ENCODE peak calls at places on chromosomes 2 and 18, in nine cellular contexts. H is upper lobe of left lung, D is MM.1S, J is pancreas, F is body of pancreas, Q is H9, E is esophagus squamous epithelium, L is aorta, X is left ventricle myocardium inferior. N is an unnamed sample.

GRCh38 chr2:137706786-137707613 is 257.3 kb upstream of the HNMT start:
- DNase-seq in H (no peak), Q (no peak), L (peak), F (peak), D (peak), X (no peak), E (no peak), J (peak), N (peak)

GRCh38 chr18:11183621-11184020 is 34.3 kb upstream of the PIEZO2 start:
- DNase-seq in J (no peak), Q (no peak), D (no peak), L (no peak), F (no peak), H (no peak), E (no peak), X (no peak), N (no peak)

GRCh38 chr2:54513364-54513715 is 57.2 kb downstream of the SPTBN1 start:
- DNase-seq in H (no peak), D (no peak), L (no peak), J (no peak), Q (no peak), E (no peak), F (no peak), X (no peak), N (no peak)

GRCh38 chr2:134320930-134321329 is 67.1 kb downstream of the MGAT5 start:
- DNase-seq in D (no peak), Q (no peak), E (no peak), L (peak), X (no peak), H (no peak), J (no peak), F (no peak), N (no peak)

GRCh38 chr2:232345251-232345650 is 33.3 kb upstream of the ALPP start:
- DNase-seq in E (no peak), L (peak), Q (no peak), X (no peak), F (no peak), J (peak), D (no peak), H (no peak), N (peak)

GRCh38 chr2:35510641-35511040 is 844.9 kb upstream of the CRIM1 start:
- DNase-seq in X (no peak), L (no peak), J (no peak), F (no peak), Q (no peak), D (no peak), E (no peak), H (no peak), N (no peak)

GRCh38 chr2:84302513-84303412 is 156.3 kb downstream of the SUCLG1 start:
- DNase-seq in Q (peak), J (no peak), L (no peak), F (peak), X (no peak), D (peak), E (no peak), H (no peak), N (no peak)

GRCh38 chr18:2164644-2165287 is 406.5 kb downstream of the METTL4 start:
- DNase-seq in D (no peak), E (no peak), X (no peak), F (no peak), J (no peak), L (no peak), Q (no peak), H (no peak), N (no peak)

GRCh38 chr2:101981066-101981465 is 10.7 kb upstream of the IL1R2 start:
- DNase-seq in L (no peak), F (peak), E (no peak), D (no peak), Q (no peak), H (no peak), X (no peak), J (no peak), N (no peak)

GRCh38 chr2:155357172-155357571 is 658.7 kb downstream of the KCNJ3 start:
- DNase-seq in F (no peak), L (no peak), X (no peak), H (no peak), J (no peak), D (no peak), Q (no peak), E (no peak), N (no peak)

GRCh38 chr2:164306872-164307271 is 314.4 kb downstream of the GRB14 start:
- DNase-seq in F (no peak), H (no peak), L (no peak), E (no peak), J (no peak), X (no peak), D (no peak), Q (no peak), N (no peak)

GRCh38 chr2:241754042-241754441 is 19.6 kb downstream of the D2HGDH start:
- DNase-seq in F (no peak), Q (no peak), J (no peak), X (no peak), E (no peak), H (no peak), D (no peak), L (no peak), N (no peak)

GRCh38 chr18:30486856-30487255 is 555.7 kb downstream of the DSC3 start:
- DNase-seq in X (no peak), H (no peak), J (no peak), Q (no peak), D (no peak), L (no peak), F (no peak), E (no peak), N (no peak)

GRCh38 chr2:138777996-138778395 is 2.2 kb downstream of the NXPH2 start:
- DNase-seq in E (no peak), X (no peak), H (no peak), F (no peak), D (no peak), Q (peak), L (no peak), J (no peak), N (no peak)

GRCh38 chr18:70132999-70133398 is 72.5 kb downstream of the RTTN start:
- DNase-seq in X (no peak), E (no peak), Q (no peak), D (no peak), L (no peak), J (no peak), H (no peak), F (peak), N (no peak)

GRCh38 chr2:122028371-122029102 is 273.1 kb downstream of the TSN start:
- DNase-seq in L (no peak), D (no peak), H (no peak), E (no peak), Q (no peak), F (no peak), J (no peak), X (no peak), N (no peak)

GRCh38 chr2:70519453-70519852 is 34.2 kb downstream of the TGFA start:
- DNase-seq in H (no peak), X (no peak), L (no peak), J (no peak), F (no peak), Q (no peak), E (no peak), D (no peak), N (no peak)

GRCh38 chr2:134268265-134268664 is 14.4 kb downstream of the MGAT5 start:
- DNase-seq in E (no peak), F (peak), L (no peak), H (no peak), D (no peak), Q (no peak), J (no peak), X (peak), N (no peak)

GRCh38 chr18:2971741-2972552 is 41.0 kb downstream of the LPIN2 start:
- DNase-seq in H (peak), L (no peak), X (peak), F (peak), E (no peak), D (no peak), J (no peak), Q (no peak), N (peak)

GRCh38 chr2:198098386-198098785 is 294.0 kb downstream of the PLCL1 start:
- DNase-seq in H (no peak), J (no peak), L (no peak), X (no peak), E (no peak), F (no peak), Q (no peak), D (no peak), N (no peak)

DNA sequence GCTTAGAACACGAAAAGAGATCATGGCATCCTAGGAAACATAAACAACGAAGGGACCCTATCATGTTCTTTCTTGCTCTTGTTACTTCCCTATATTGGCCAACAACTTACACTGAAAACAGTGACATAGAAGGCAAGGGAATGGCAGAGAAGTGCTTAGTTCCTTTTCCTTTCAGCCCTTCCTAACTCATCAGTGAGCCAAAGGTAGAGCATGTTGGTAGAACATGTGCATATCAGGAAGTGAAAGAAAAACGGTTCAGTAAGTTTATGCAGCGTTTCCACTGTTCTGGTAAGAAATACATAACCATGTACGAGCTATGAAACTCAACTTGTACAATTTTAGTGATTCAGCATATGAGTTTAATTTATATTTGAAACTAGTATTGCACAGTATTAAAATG is 21.7 kb downstream of the AKAIN1 start:
- DNase-seq in F (no peak), L (no peak), E (no peak), X (no peak), D (no peak), H (no peak), Q (no peak), J (no peak), N (no peak)
- H3K27ac ChIP-seq in F (no peak), L (no peak), E (no peak), X (no peak), D (no peak), H (no peak), Q (no peak), J (no peak), N (no peak)

GRCh38 chr18:59517446-59518171 is 158.5 kb upstream of the LMAN1 start:
- DNase-seq in L (no peak), H (no peak), J (no peak), D (no peak), X (no peak), F (no peak), E (no peak), Q (no peak), N (no peak)
- H3K27ac ChIP-seq in L (no peak), H (no peak), J (no peak), D (no peak), X (peak), F (no peak), E (no peak), Q (no peak), N (no peak)

GRCh38 chr2:240233891-240234502 is 93.5 kb upstream of the OTOS start:
- DNase-seq in X (peak), D (no peak), F (peak), Q (no peak), E (no peak), J (peak), H (peak), L (peak), N (peak)
- H3K27ac ChIP-seq in X (peak), D (no peak), F (peak), Q (no peak), E (peak), J (peak), H (no peak), L (peak), N (no peak)

GRCh38 chr2:178395941-178396585 is 54.9 kb downstream of the PRKRA start:
- DNase-seq in X (no peak), F (no peak), J (no peak), Q (no peak), L (no peak), E (no peak), H (no peak), D (no peak), N (no peak)
- H3K27ac ChIP-seq in X (no peak), F (no peak), J (no peak), Q (no peak), L (no peak), E (no peak), H (no peak), D (no peak), N (no peak)

GRCh38 chr2:201151127-201152074 is 31.5 kb upstream of the CASP10 start:
- DNase-seq in X (no peak), F (no peak), D (no peak), L (no peak), E (no peak), H (no peak), Q (no peak), J (no peak), N (no peak)
- H3K27ac ChIP-seq in X (peak), F (peak), D (no peak), L (peak), E (peak), H (peak), Q (no peak), J (peak), N (peak)

DNA sequence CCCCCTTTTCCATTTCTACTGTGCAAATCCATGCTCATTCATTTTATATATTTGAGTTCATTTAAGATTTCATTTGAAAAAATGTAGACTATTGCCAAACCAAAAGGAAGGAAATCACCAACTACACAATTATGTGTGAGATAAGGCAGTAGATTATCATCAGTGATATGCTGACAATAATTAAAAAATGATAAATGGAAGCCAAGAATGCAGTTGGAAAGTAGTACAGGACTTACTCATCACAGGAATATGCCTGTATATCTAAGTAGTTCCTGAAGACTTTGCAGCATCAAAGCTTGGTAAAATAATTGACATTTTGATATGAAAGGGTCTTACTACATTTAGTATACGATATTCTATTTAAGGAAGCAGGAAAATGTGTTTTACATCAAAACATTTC is 166.1 kb upstream of the OTX1 start:
- DNase-seq in H (no peak), F (no peak), Q (no peak), L (no peak), J (no peak), X (no peak), E (no peak), D (no peak), N (no peak)
- H3K27ac ChIP-seq in H (no peak), F (no peak), Q (no peak), L (no peak), J (no peak), X (no peak), E (no peak), D (no peak), N (no peak)

GRCh38 chr2:32976409-32977063 is 29.8 kb downstream of the LTBP1 start:
- DNase-seq in H (no peak), L (no peak), Q (no peak), J (no peak), X (no peak), F (peak), E (no peak), D (no peak), N (no peak)
- H3K27ac ChIP-seq in H (no peak), L (no peak), Q (no peak), J (no peak), X (peak), F (peak), E (peak), D (no peak), N (no peak)

GRCh38 chr2:210475726-210476125 is 833 bp downstream of the LANCL1 start:
- DNase-seq in D (no peak), E (no peak), L (no peak), Q (no peak), H (no peak), X (no peak), F (no peak), J (no peak), N (no peak)
- H3K27ac ChIP-seq in D (no peak), E (no peak), L (no peak), Q (no peak), H (peak), X (peak), F (no peak), J (no peak), N (no peak)

N was measured in kidney.